ENCODE peak calls at places on chromosomes 7 and 10, in eight cellular contexts. One of them, this sample, is unnamed.

GRCh38 chr10:117927334-117927733 is 119.4 kb downstream of the RAB11FIP2 start:
- DNase-seq in activated CD8-positive, alpha-beta memory T cell treated with anti-CD3 and anti-CD28 coated beads for 1 hour: no peak
- DNase-seq in activated CD4-positive, alpha-beta T cell treated with anti-CD3 and anti-CD28 coated beads, Interleukin-2, amount 50 U/mL, for 4 hours: no peak
- DNase-seq in small intestine: no peak
- DNase-seq in H7: no peak
- DNase-seq in cardiac muscle cell: no peak
- DNase-seq in T-helper 9 cell: no peak
- DNase-seq in activated CD4-positive, CD25-positive, alpha-beta regulatory T cell: no peak
- DNase-seq in this sample: no peak

GRCh38 chr7:3201306-3201705 is 99.7 kb upstream of the SDK1 start:
- DNase-seq in activated CD4-positive, CD25-positive, alpha-beta regulatory T cell: no peak
- DNase-seq in activated CD8-positive, alpha-beta memory T cell treated with anti-CD3 and anti-CD28 coated beads for 1 hour: no peak
- DNase-seq in T-helper 9 cell: no peak
- DNase-seq in activated CD4-positive, alpha-beta T cell treated with anti-CD3 and anti-CD28 coated beads, Interleukin-2, amount 50 U/mL, for 4 hours: no peak
- DNase-seq in cardiac muscle cell: no peak
- DNase-seq in H7: no peak
- DNase-seq in small intestine: no peak
- DNase-seq in this sample: no peak

GRCh38 chr7:140562921-140563600 is 77.6 kb downstream of the DENND2A start:
- DNase-seq in activated CD4-positive, CD25-positive, alpha-beta regulatory T cell: no peak
- DNase-seq in H7: peak
- DNase-seq in small intestine: no peak
- DNase-seq in activated CD8-positive, alpha-beta memory T cell treated with anti-CD3 and anti-CD28 coated beads for 1 hour: no peak
- DNase-seq in cardiac muscle cell: peak
- DNase-seq in T-helper 9 cell: no peak
- DNase-seq in activated CD4-positive, alpha-beta T cell treated with anti-CD3 and anti-CD28 coated beads, Interleukin-2, amount 50 U/mL, for 4 hours: no peak
- DNase-seq in this sample: no peak

GRCh38 chr7:142611566-142612250 is 137.6 kb upstream of the PRSS1 start:
- DNase-seq in activated CD4-positive, alpha-beta T cell treated with anti-CD3 and anti-CD28 coated beads, Interleukin-2, amount 50 U/mL, for 4 hours: no peak
- DNase-seq in cardiac muscle cell: peak
- DNase-seq in activated CD8-positive, alpha-beta memory T cell treated with anti-CD3 and anti-CD28 coated beads for 1 hour: no peak
- DNase-seq in activated CD4-positive, CD25-positive, alpha-beta regulatory T cell: no peak
- DNase-seq in T-helper 9 cell: no peak
- DNase-seq in small intestine: no peak
- DNase-seq in H7: no peak
- DNase-seq in this sample: no peak

GRCh38 chr10:88313897-88314296 is 269.2 kb downstream of the RNLS start:
- DNase-seq in activated CD4-positive, CD25-positive, alpha-beta regulatory T cell: no peak
- DNase-seq in H7: no peak
- DNase-seq in cardiac muscle cell: no peak
- DNase-seq in small intestine: no peak
- DNase-seq in T-helper 9 cell: no peak
- DNase-seq in activated CD4-positive, alpha-beta T cell treated with anti-CD3 and anti-CD28 coated beads, Interleukin-2, amount 50 U/mL, for 4 hours: no peak
- DNase-seq in activated CD8-positive, alpha-beta memory T cell treated with anti-CD3 and anti-CD28 coated beads for 1 hour: no peak
- DNase-seq in this sample: no peak

GRCh38 chr10:77619964-77620703 is 17.5 kb downstream of the KCNMA1 start:
- DNase-seq in small intestine: no peak
- DNase-seq in activated CD4-positive, CD25-positive, alpha-beta regulatory T cell: no peak
- DNase-seq in activated CD8-positive, alpha-beta memory T cell treated with anti-CD3 and anti-CD28 coated beads for 1 hour: no peak
- DNase-seq in cardiac muscle cell: no peak
- DNase-seq in activated CD4-positive, alpha-beta T cell treated with anti-CD3 and anti-CD28 coated beads, Interleukin-2, amount 50 U/mL, for 4 hours: no peak
- DNase-seq in T-helper 9 cell: no peak
- DNase-seq in H7: no peak
- DNase-seq in this sample: no peak

GRCh38 chr10:21860718-21861117 is 142.8 kb downstream of the DNAJC1 start:
- DNase-seq in activated CD8-positive, alpha-beta memory T cell treated with anti-CD3 and anti-CD28 coated beads for 1 hour: no peak
- DNase-seq in cardiac muscle cell: peak
- DNase-seq in activated CD4-positive, alpha-beta T cell treated with anti-CD3 and anti-CD28 coated beads, Interleukin-2, amount 50 U/mL, for 4 hours: no peak
- DNase-seq in T-helper 9 cell: no peak
- DNase-seq in H7: no peak
- DNase-seq in activated CD4-positive, CD25-positive, alpha-beta regulatory T cell: no peak
- DNase-seq in small intestine: no peak
- DNase-seq in this sample: no peak

GRCh38 chr10:75062900-75063299 is 48.6 kb upstream of the SAMD8 start:
- DNase-seq in activated CD8-positive, alpha-beta memory T cell treated with anti-CD3 and anti-CD28 coated beads for 1 hour: no peak
- DNase-seq in H7: no peak
- DNase-seq in activated CD4-positive, CD25-positive, alpha-beta regulatory T cell: no peak
- DNase-seq in small intestine: no peak
- DNase-seq in cardiac muscle cell: no peak
- DNase-seq in T-helper 9 cell: no peak
- DNase-seq in activated CD4-positive, alpha-beta T cell treated with anti-CD3 and anti-CD28 coated beads, Interleukin-2, amount 50 U/mL, for 4 hours: no peak
- DNase-seq in this sample: no peak

GRCh38 chr10:23081156-23081833 is 14.1 kb upstream of the MSRB2 start:
- DNase-seq in activated CD4-positive, alpha-beta T cell treated with anti-CD3 and anti-CD28 coated beads, Interleukin-2, amount 50 U/mL, for 4 hours: no peak
- DNase-seq in T-helper 9 cell: no peak
- DNase-seq in H7: no peak
- DNase-seq in activated CD8-positive, alpha-beta memory T cell treated with anti-CD3 and anti-CD28 coated beads for 1 hour: no peak
- DNase-seq in small intestine: no peak
- DNase-seq in cardiac muscle cell: peak
- DNase-seq in activated CD4-positive, CD25-positive, alpha-beta regulatory T cell: no peak
- DNase-seq in this sample: peak

GRCh38 chr7:80740778-80741545 is 102.5 kb downstream of the CD36 start:
- DNase-seq in activated CD8-positive, alpha-beta memory T cell treated with anti-CD3 and anti-CD28 coated beads for 1 hour: no peak
- DNase-seq in H7: no peak
- DNase-seq in T-helper 9 cell: no peak
- DNase-seq in cardiac muscle cell: peak
- DNase-seq in activated CD4-positive, CD25-positive, alpha-beta regulatory T cell: no peak
- DNase-seq in activated CD4-positive, alpha-beta T cell treated with anti-CD3 and anti-CD28 coated beads, Interleukin-2, amount 50 U/mL, for 4 hours: no peak
- DNase-seq in small intestine: no peak
- DNase-seq in this sample: no peak

GRCh38 chr10:25130911-25131310 is 43.9 kb upstream of the GPR158 start:
- DNase-seq in activated CD4-positive, alpha-beta T cell treated with anti-CD3 and anti-CD28 coated beads, Interleukin-2, amount 50 U/mL, for 4 hours: no peak
- DNase-seq in cardiac muscle cell: peak
- DNase-seq in small intestine: no peak
- DNase-seq in activated CD8-positive, alpha-beta memory T cell treated with anti-CD3 and anti-CD28 coated beads for 1 hour: no peak
- DNase-seq in activated CD4-positive, CD25-positive, alpha-beta regulatory T cell: no peak
- DNase-seq in H7: no peak
- DNase-seq in T-helper 9 cell: no peak
- DNase-seq in this sample: no peak

GRCh38 chr7:3517344-3517743 is 216.3 kb downstream of the SDK1 start:
- DNase-seq in H7: no peak
- DNase-seq in activated CD4-positive, alpha-beta T cell treated with anti-CD3 and anti-CD28 coated beads, Interleukin-2, amount 50 U/mL, for 4 hours: no peak
- DNase-seq in T-helper 9 cell: no peak
- DNase-seq in small intestine: no peak
- DNase-seq in cardiac muscle cell: no peak
- DNase-seq in activated CD4-positive, CD25-positive, alpha-beta regulatory T cell: no peak
- DNase-seq in activated CD8-positive, alpha-beta memory T cell treated with anti-CD3 and anti-CD28 coated beads for 1 hour: no peak
- DNase-seq in this sample: no peak

GRCh38 chr7:113188396-113188795 is 70.0 kb upstream of the SMIM30 start:
- DNase-seq in activated CD4-positive, alpha-beta T cell treated with anti-CD3 and anti-CD28 coated beads, Interleukin-2, amount 50 U/mL, for 4 hours: no peak
- DNase-seq in small intestine: no peak
- DNase-seq in cardiac muscle cell: no peak
- DNase-seq in activated CD4-positive, CD25-positive, alpha-beta regulatory T cell: no peak
- DNase-seq in H7: peak
- DNase-seq in activated CD8-positive, alpha-beta memory T cell treated with anti-CD3 and anti-CD28 coated beads for 1 hour: no peak
- DNase-seq in T-helper 9 cell: no peak
- DNase-seq in this sample: no peak

GRCh38 chr7:106400990-106401389 is 116.2 kb upstream of the NAMPT start:
- DNase-seq in T-helper 9 cell: no peak
- DNase-seq in H7: no peak
- DNase-seq in cardiac muscle cell: no peak
- DNase-seq in activated CD4-positive, alpha-beta T cell treated with anti-CD3 and anti-CD28 coated beads, Interleukin-2, amount 50 U/mL, for 4 hours: no peak
- DNase-seq in activated CD8-positive, alpha-beta memory T cell treated with anti-CD3 and anti-CD28 coated beads for 1 hour: no peak
- DNase-seq in small intestine: no peak
- DNase-seq in activated CD4-positive, CD25-positive, alpha-beta regulatory T cell: no peak
- DNase-seq in this sample: no peak

GRCh38 chr7:27169658-27170493 is 4.2 kb downstream of the HOXA10 start:
- DNase-seq in cardiac muscle cell: no peak
- DNase-seq in activated CD4-positive, CD25-positive, alpha-beta regulatory T cell: no peak
- DNase-seq in T-helper 9 cell: no peak
- DNase-seq in activated CD4-positive, alpha-beta T cell treated with anti-CD3 and anti-CD28 coated beads, Interleukin-2, amount 50 U/mL, for 4 hours: no peak
- DNase-seq in small intestine: no peak
- DNase-seq in activated CD8-positive, alpha-beta memory T cell treated with anti-CD3 and anti-CD28 coated beads for 1 hour: no peak
- DNase-seq in H7: peak
- DNase-seq in this sample: no peak

GRCh38 chr10:7069706-7070105 is 341.1 kb downstream of the SFMBT2 start:
- DNase-seq in T-helper 9 cell: no peak
- DNase-seq in small intestine: no peak
- DNase-seq in cardiac muscle cell: no peak
- DNase-seq in activated CD8-positive, alpha-beta memory T cell treated with anti-CD3 and anti-CD28 coated beads for 1 hour: no peak
- DNase-seq in H7: no peak
- DNase-seq in activated CD4-positive, CD25-positive, alpha-beta regulatory T cell: no peak
- DNase-seq in activated CD4-positive, alpha-beta T cell treated with anti-CD3 and anti-CD28 coated beads, Interleukin-2, amount 50 U/mL, for 4 hours: no peak
- DNase-seq in this sample: no peak

GRCh38 chr7:156836443-156836842 is 56.5 kb downstream of the LMBR1 start:
- DNase-seq in activated CD4-positive, CD25-positive, alpha-beta regulatory T cell: no peak
- DNase-seq in T-helper 9 cell: no peak
- DNase-seq in activated CD8-positive, alpha-beta memory T cell treated with anti-CD3 and anti-CD28 coated beads for 1 hour: no peak
- DNase-seq in cardiac muscle cell: no peak
- DNase-seq in H7: no peak
- DNase-seq in activated CD4-positive, alpha-beta T cell treated with anti-CD3 and anti-CD28 coated beads, Interleukin-2, amount 50 U/mL, for 4 hours: no peak
- DNase-seq in small intestine: no peak
- DNase-seq in this sample: no peak

GRCh38 chr10:89946106-89946505 is 244.7 kb downstream of the KIF20B start:
- DNase-seq in H7: no peak
- DNase-seq in T-helper 9 cell: no peak
- DNase-seq in activated CD4-positive, CD25-positive, alpha-beta regulatory T cell: no peak
- DNase-seq in activated CD4-positive, alpha-beta T cell treated with anti-CD3 and anti-CD28 coated beads, Interleukin-2, amount 50 U/mL, for 4 hours: no peak
- DNase-seq in cardiac muscle cell: peak
- DNase-seq in activated CD8-positive, alpha-beta memory T cell treated with anti-CD3 and anti-CD28 coated beads for 1 hour: no peak
- DNase-seq in small intestine: peak
- DNase-seq in this sample: no peak

GRCh38 chr7:100364480-100364879 is 6.6 kb downstream of the PILRB start:
- DNase-seq in H7: no peak
- DNase-seq in T-helper 9 cell: no peak
- DNase-seq in cardiac muscle cell: no peak
- DNase-seq in small intestine: no peak
- DNase-seq in activated CD8-positive, alpha-beta memory T cell treated with anti-CD3 and anti-CD28 coated beads for 1 hour: no peak
- DNase-seq in activated CD4-positive, alpha-beta T cell treated with anti-CD3 and anti-CD28 coated beads, Interleukin-2, amount 50 U/mL, for 4 hours: no peak
- DNase-seq in activated CD4-positive, CD25-positive, alpha-beta regulatory T cell: no peak
- DNase-seq in this sample: no peak

GRCh38 chr10:74114041-74114448 is 36.6 kb downstream of the AP3M1 start:
- DNase-seq in activated CD8-positive, alpha-beta memory T cell treated with anti-CD3 and anti-CD28 coated beads for 1 hour: no peak
- DNase-seq in activated CD4-positive, CD25-positive, alpha-beta regulatory T cell: no peak
- DNase-seq in cardiac muscle cell: no peak
- DNase-seq in H7: no peak
- DNase-seq in T-helper 9 cell: no peak
- DNase-seq in activated CD4-positive, alpha-beta T cell treated with anti-CD3 and anti-CD28 coated beads, Interleukin-2, amount 50 U/mL, for 4 hours: no peak
- DNase-seq in small intestine: no peak
- DNase-seq in this sample: no peak

GRCh38 chr10:77513783-77514331 is 123.8 kb downstream of the KCNMA1 start:
- DNase-seq in activated CD4-positive, alpha-beta T cell treated with anti-CD3 and anti-CD28 coated beads, Interleukin-2, amount 50 U/mL, for 4 hours: no peak
- DNase-seq in H7: peak
- DNase-seq in T-helper 9 cell: no peak
- DNase-seq in small intestine: peak
- DNase-seq in cardiac muscle cell: peak
- DNase-seq in activated CD4-positive, CD25-positive, alpha-beta regulatory T cell: no peak
- DNase-seq in activated CD8-positive, alpha-beta memory T cell treated with anti-CD3 and anti-CD28 coated beads for 1 hour: no peak
- DNase-seq in this sample: peak

GRCh38 chr7:44755698-44756627 is 7.3 kb downstream of the ZMIZ2 start:
- DNase-seq in T-helper 9 cell: no peak
- DNase-seq in small intestine: no peak
- DNase-seq in cardiac muscle cell: no peak
- DNase-seq in activated CD4-positive, CD25-positive, alpha-beta regulatory T cell: no peak
- DNase-seq in activated CD8-positive, alpha-beta memory T cell treated with anti-CD3 and anti-CD28 coated beads for 1 hour: no peak
- DNase-seq in H7: peak
- DNase-seq in activated CD4-positive, alpha-beta T cell treated with anti-CD3 and anti-CD28 coated beads, Interleukin-2, amount 50 U/mL, for 4 hours: no peak
- DNase-seq in this sample: no peak

GRCh38 chr7:131480384-131481315 is 75.8 kb downstream of the PODXL start:
- DNase-seq in H7: no peak
- DNase-seq in activated CD8-positive, alpha-beta memory T cell treated with anti-CD3 and anti-CD28 coated beads for 1 hour: no peak
- DNase-seq in activated CD4-positive, CD25-positive, alpha-beta regulatory T cell: no peak
- DNase-seq in cardiac muscle cell: peak
- DNase-seq in small intestine: no peak
- DNase-seq in T-helper 9 cell: no peak
- DNase-seq in activated CD4-positive, alpha-beta T cell treated with anti-CD3 and anti-CD28 coated beads, Interleukin-2, amount 50 U/mL, for 4 hours: no peak
- DNase-seq in this sample: no peak

GRCh38 chr7:106278695-106279094 is 6.1 kb downstream of the NAMPT start:
- DNase-seq in activated CD4-positive, CD25-positive, alpha-beta regulatory T cell: no peak
- DNase-seq in cardiac muscle cell: no peak
- DNase-seq in H7: no peak
- DNase-seq in small intestine: no peak
- DNase-seq in activated CD8-positive, alpha-beta memory T cell treated with anti-CD3 and anti-CD28 coated beads for 1 hour: no peak
- DNase-seq in activated CD4-positive, alpha-beta T cell treated with anti-CD3 and anti-CD28 coated beads, Interleukin-2, amount 50 U/mL, for 4 hours: no peak
- DNase-seq in T-helper 9 cell: no peak
- DNase-seq in this sample: no peak

GRCh38 chr7:159209429-159209828 is 64.8 kb upstream of the VIPR2 start:
- DNase-seq in activated CD8-positive, alpha-beta memory T cell treated with anti-CD3 and anti-CD28 coated beads for 1 hour: no peak
- DNase-seq in activated CD4-positive, CD25-positive, alpha-beta regulatory T cell: no peak
- DNase-seq in cardiac muscle cell: no peak
- DNase-seq in small intestine: no peak
- DNase-seq in H7: no peak
- DNase-seq in activated CD4-positive, alpha-beta T cell treated with anti-CD3 and anti-CD28 coated beads, Interleukin-2, amount 50 U/mL, for 4 hours: no peak
- DNase-seq in T-helper 9 cell: no peak
- DNase-seq in this sample: no peak

GRCh38 chr10:58023341-58024073 is 244.2 kb downstream of the IPMK start:
- DNase-seq in H7: no peak
- DNase-seq in cardiac muscle cell: peak
- DNase-seq in activated CD4-positive, alpha-beta T cell treated with anti-CD3 and anti-CD28 coated beads, Interleukin-2, amount 50 U/mL, for 4 hours: no peak
- DNase-seq in T-helper 9 cell: no peak
- DNase-seq in activated CD8-positive, alpha-beta memory T cell treated with anti-CD3 and anti-CD28 coated beads for 1 hour: no peak
- DNase-seq in small intestine: no peak
- DNase-seq in activated CD4-positive, CD25-positive, alpha-beta regulatory T cell: no peak
- DNase-seq in this sample: no peak

GRCh38 chr7:148156248-148156647 is 434.3 kb upstream of the C7orf33 start:
- DNase-seq in small intestine: no peak
- DNase-seq in H7: no peak
- DNase-seq in activated CD4-positive, alpha-beta T cell treated with anti-CD3 and anti-CD28 coated beads, Interleukin-2, amount 50 U/mL, for 4 hours: no peak
- DNase-seq in activated CD4-positive, CD25-positive, alpha-beta regulatory T cell: no peak
- DNase-seq in T-helper 9 cell: no peak
- DNase-seq in activated CD8-positive, alpha-beta memory T cell treated with anti-CD3 and anti-CD28 coated beads for 1 hour: no peak
- DNase-seq in cardiac muscle cell: no peak
- DNase-seq in this sample: no peak

GRCh38 chr7:11923376-11923922 is 91.5 kb upstream of the THSD7A start:
- DNase-seq in cardiac muscle cell: no peak
- DNase-seq in activated CD4-positive, alpha-beta T cell treated with anti-CD3 and anti-CD28 coated beads, Interleukin-2, amount 50 U/mL, for 4 hours: no peak
- DNase-seq in small intestine: no peak
- DNase-seq in T-helper 9 cell: no peak
- DNase-seq in activated CD4-positive, CD25-positive, alpha-beta regulatory T cell: no peak
- DNase-seq in activated CD8-positive, alpha-beta memory T cell treated with anti-CD3 and anti-CD28 coated beads for 1 hour: no peak
- DNase-seq in H7: no peak
- DNase-seq in this sample: no peak

This sample was measured in body of pancreas.